ENCODE peak calls at places on chromosomes 16 and 17, in six cellular contexts. X is coronary artery, M is HCT116, Z is tibial nerve, W is A549, R is WERI-Rb-1. A is an unnamed sample.

GRCh38 chr17:49775546-49776260 is 11.8 kb upstream of the FAM117A start:
- DNase-seq in X (no peak), M (no peak), Z (no peak), W (no peak), R (no peak), A (no peak)

GRCh38 chr17:15023589-15023988 is 241.5 kb downstream of the PMP22 start:
- DNase-seq in X (no peak), M (no peak), Z (no peak), W (no peak), R (no peak), A (no peak)

GRCh38 chr17:1222321-1222720 is 42.5 kb upstream of the ABR start:
- DNase-seq in X (no peak), M (no peak), Z (no peak), W (no peak), R (no peak), A (no peak)

GRCh38 chr17:77480509-77481215 is 339.9 kb downstream of the SEC14L1 start:
- DNase-seq in X (no peak), M (no peak), Z (no peak), W (no peak), R (no peak), A (no peak)

GRCh38 chr16:1150511-1150982 is 2.4 kb upstream of the CACNA1H start:
- DNase-seq in X (no peak), M (peak), Z (no peak), W (peak), R (no peak), A (peak)

GRCh38 chr17:28737770-28738679 is 5.8 kb upstream of the TRAF4 start:
- DNase-seq in X (no peak), M (no peak), Z (no peak), W (no peak), R (no peak), A (no peak)

GRCh38 chr17:59572301-59572924 is 7.0 kb downstream of the DHX40 start:
- DNase-seq in X (no peak), M (no peak), Z (no peak), W (no peak), R (no peak), A (peak)

GRCh38 chr17:12909511-12909910 is 108.3 kb downstream of the ELAC2 start:
- DNase-seq in X (no peak), M (no peak), Z (no peak), W (no peak), R (no peak), A (no peak)

GRCh38 chr16:30358577-30358936 is 3.4 kb upstream of the CD2BP2 start:
- DNase-seq in X (no peak), M (no peak), Z (no peak), W (no peak), R (no peak), A (no peak)

GRCh38 chr16:47578033-47578432 is 116.9 kb downstream of the PHKB start:
- DNase-seq in X (no peak), M (no peak), Z (no peak), W (no peak), R (no peak), A (no peak)

GRCh38 chr16:1706386-1707192 is 594 bp downstream of the MAPK8IP3 start:
- DNase-seq in X (no peak), M (no peak), Z (no peak), W (no peak), R (no peak), A (peak)

GRCh38 chr16:84119368-84119767 is 2.6 kb upstream of the MBTPS1 start:
- DNase-seq in X (no peak), M (no peak), Z (no peak), W (no peak), R (no peak), A (no peak)

GRCh38 chr17:12406623-12407228 is 259.0 kb upstream of the MYOCD start:
- DNase-seq in X (no peak), M (no peak), Z (no peak), W (no peak), R (no peak), A (no peak)

GRCh38 chr16:4947722-4948503 is 10.2 kb upstream of the SEC14L5 start:
- DNase-seq in X (no peak), M (no peak), Z (no peak), W (no peak), R (peak), A (no peak)

GRCh38 chr16:78220571-78220970 is 121.1 kb downstream of the WWOX start:
- DNase-seq in X (no peak), M (no peak), Z (no peak), W (no peak), R (no peak), A (no peak)

GRCh38 chr16:12063435-12063834 is 86.9 kb downstream of the SNX29 start:
- DNase-seq in X (no peak), M (no peak), Z (no peak), W (no peak), R (no peak), A (no peak)

GRCh38 chr17:14499976-14500375 is 199.1 kb downstream of the HS3ST3B1 start:
- DNase-seq in X (no peak), M (no peak), Z (no peak), W (no peak), R (peak), A (no peak)

GRCh38 chr16:13909872-13910303 is 10.1 kb upstream of the ERCC4 start:
- DNase-seq in X (peak), M (no peak), Z (no peak), W (peak), R (no peak), A (no peak)

GRCh38 chr17:65633146-65633881 is 71.9 kb upstream of the AXIN2 start:
- DNase-seq in X (no peak), M (no peak), Z (no peak), W (no peak), R (no peak), A (no peak)

GRCh38 chr17:57465551-57465950 is 209.2 kb downstream of the MSI2 start:
- DNase-seq in X (no peak), M (no peak), Z (no peak), W (no peak), R (no peak), A (no peak)

GRCh38 chr17:58956997-58957724 is 149.5 kb downstream of the TRIM37 start:
- DNase-seq in X (no peak), M (peak), Z (no peak), W (peak), R (no peak), A (peak)

GRCh38 chr16:4656695-4657686 is 32.4 kb downstream of the MGRN1 start:
- DNase-seq in X (peak), M (no peak), Z (no peak), W (no peak), R (no peak), A (no peak)

GRCh38 chr17:79612468-79613194 is 1.8 kb upstream of the RBFOX3 start:
- DNase-seq in X (no peak), M (peak), Z (no peak), W (peak), R (peak), A (peak)

GRCh38 chr17:76535788-76536510 is 1.6 kb downstream of the CYGB start:
- DNase-seq in X (peak), M (no peak), Z (no peak), W (no peak), R (no peak), A (no peak)

GRCh38 chr17:75771334-75772281 is 6.6 kb upstream of the GALK1 start:
- DNase-seq in X (peak), M (no peak), Z (no peak), W (no peak), R (no peak), A (no peak)

GRCh38 chr16:68756250-68757051 is 19.4 kb downstream of the CDH1 start:
- DNase-seq in X (no peak), M (peak), Z (no peak), W (peak), R (no peak), A (no peak)

GRCh38 chr16:56362057-56362655 is 63.2 kb downstream of the AMFR start:
- DNase-seq in X (no peak), M (no peak), Z (no peak), W (no peak), R (no peak), A (no peak)

GRCh38 chr16:54867302-54867832 is 63.3 kb upstream of the IRX5 start:
- DNase-seq in X (no peak), M (no peak), Z (no peak), W (no peak), R (no peak), A (no peak)

GRCh38 chr17:55852734-55853133 is 101.9 kb downstream of the PCTP start:
- DNase-seq in X (no peak), M (no peak), Z (no peak), W (no peak), R (peak), A (peak)

GRCh38 chr17:7002288-7003047 is 6.6 kb downstream of the ALOX12 start:
- DNase-seq in X (no peak), M (no peak), Z (no peak), W (no peak), R (no peak), A (no peak)

GRCh38 chr16:1929578-1930337 is 11.5 kb upstream of the HS3ST6 start:
- DNase-seq in X (peak), M (no peak), Z (peak), W (peak), R (peak), A (peak)

GRCh38 chr16:27426423-27427408 is 24.7 kb downstream of the IL21R start:
- DNase-seq in X (peak), M (peak), Z (peak), W (peak), R (no peak), A (peak)

GRCh38 chr17:79667746-79668145 is 56.9 kb upstream of the RBFOX3 start:
- DNase-seq in X (peak), M (no peak), Z (no peak), W (no peak), R (peak), A (no peak)

GRCh38 chr16:71572497-71573116 is 4.3 kb downstream of the TAT start:
- DNase-seq in X (no peak), M (no peak), Z (no peak), W (peak), R (no peak), A (no peak)

GRCh38 chr16:86252596-86252995 is 257.7 kb upstream of the FOXF1 start:
- DNase-seq in X (no peak), M (peak), Z (no peak), W (peak), R (peak), A (peak)

GRCh38 chr17:57097832-57098421 is 12.9 kb downstream of the AKAP1 start:
- DNase-seq in X (no peak), M (no peak), Z (no peak), W (no peak), R (no peak), A (no peak)

GRCh38 chr17:1736348-1737281 is 6.1 kb upstream of the SERPINF2 start:
- DNase-seq in X (no peak), M (no peak), Z (peak), W (peak), R (peak), A (peak)

GRCh38 chr17:76121932-76122383 is 18.4 kb upstream of the EXOC7 start:
- DNase-seq in X (no peak), M (no peak), Z (no peak), W (no peak), R (no peak), A (no peak)

DNA sequence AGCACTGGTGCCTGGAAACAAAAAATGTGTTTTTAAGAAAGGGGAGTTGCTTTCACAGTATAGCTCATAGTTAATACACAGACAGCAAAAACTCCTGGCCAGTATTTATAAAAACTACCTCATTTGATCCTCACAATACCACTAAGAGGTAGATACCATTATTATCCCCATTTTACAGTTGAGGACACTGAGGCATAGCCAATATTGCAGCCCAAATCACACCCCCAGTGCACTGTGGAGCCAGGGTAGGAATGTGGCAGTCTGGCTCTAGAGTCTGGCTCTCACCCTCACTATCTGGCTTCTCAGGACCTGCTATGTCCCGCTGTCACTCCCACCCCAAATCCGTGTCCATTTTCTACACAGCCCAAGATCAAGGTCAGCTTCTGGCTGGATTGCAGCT is 2.6 kb downstream of the ARHGAP23 start:
- DNase-seq in X (no peak), M (no peak), Z (no peak), W (no peak), R (no peak), A (no peak)
- H3K27ac ChIP-seq in X (peak), M (no peak), Z (peak), W (peak), R (no peak), A (no peak)

DNA sequence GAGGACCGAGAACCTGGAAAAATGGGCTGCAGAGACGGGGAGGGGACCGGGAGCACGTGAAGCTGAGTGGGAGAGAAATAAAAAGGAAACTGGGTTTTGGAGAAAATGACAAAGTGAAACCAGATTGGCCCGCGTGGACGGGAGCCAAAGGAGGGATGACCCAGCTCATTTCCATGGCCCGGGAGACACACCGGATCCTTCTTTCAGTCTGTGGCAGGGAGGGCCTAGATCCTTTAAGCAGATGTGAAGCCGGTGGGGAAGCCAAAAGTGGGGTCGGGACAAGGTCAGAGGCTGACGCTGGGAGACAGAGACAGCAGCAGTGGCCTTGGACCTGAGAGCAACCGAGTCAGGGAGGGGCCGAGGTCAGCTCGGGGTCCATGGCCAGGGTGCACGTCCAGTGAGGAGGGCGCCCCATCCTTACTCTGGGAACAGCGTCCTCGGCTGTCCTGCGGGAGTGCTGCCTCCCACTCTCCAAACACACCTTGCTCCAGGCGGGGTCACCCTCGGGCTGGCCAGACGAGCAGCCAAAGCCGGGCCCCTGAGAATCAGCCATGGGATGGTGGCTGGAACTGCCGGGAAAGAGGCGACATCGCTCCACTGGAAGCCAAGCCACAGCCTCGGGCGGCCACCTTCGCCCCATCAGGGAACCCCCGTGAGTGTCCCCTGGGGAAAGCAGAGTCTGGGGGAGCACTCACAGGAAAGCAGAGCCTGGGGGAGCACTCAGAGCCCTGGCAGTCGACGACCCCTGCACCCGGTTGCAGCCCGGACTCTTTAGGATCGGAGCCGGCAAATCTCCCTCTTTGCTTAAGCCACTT is 17.3 kb downstream of the CA5A start:
- DNase-seq in X (no peak), M (no peak), Z (peak), W (no peak), R (no peak), A (no peak)
- H3K4me3 ChIP-seq in X (no peak), M (no peak), Z (peak), W (no peak), R (no peak), A (no peak)

DNA sequence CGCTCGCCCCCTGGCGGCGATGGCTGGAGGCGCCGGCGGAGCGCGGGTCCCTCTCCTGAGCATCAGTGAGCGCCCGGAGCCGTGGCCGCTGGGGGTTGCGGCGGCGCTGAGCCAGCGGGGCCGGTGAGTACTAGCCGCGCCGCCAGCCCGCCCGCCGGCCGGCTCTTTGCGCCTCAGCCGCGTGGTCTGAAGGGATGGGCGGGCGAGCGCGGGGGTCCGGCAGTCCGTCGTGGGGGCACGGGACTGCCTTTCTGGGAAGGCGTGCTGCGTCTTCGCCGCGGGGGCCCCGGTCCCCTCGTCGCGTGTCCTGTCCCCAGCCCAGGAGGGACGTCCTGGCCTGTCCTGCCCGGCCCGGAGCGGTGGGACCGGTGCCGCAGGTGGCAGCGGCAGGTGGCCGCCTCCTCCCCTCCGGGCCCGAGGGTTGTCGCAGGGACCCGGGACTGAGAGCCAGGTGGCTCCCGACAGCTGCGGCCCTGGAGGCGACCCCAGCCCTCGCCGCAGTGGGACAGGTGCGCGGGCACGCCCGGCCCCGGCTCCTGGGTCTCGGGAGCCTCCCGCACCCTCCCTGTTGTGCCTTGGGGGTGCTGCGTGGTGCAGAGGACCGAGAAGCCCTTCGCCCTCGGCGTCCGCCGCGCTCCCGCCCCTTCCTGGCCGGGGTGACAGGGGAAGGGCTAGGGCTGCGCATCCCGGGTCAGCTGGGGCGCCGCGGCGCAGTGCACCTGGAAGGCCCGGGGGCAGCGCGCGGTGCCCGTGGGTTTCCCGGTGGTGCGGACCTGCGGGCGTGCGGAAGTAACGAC is at the start of gene SPECC1:
- DNase-seq in X (peak), M (peak), Z (peak), W (peak), R (peak), A (peak)
- TF ChIP-seq CTCF in X (peak), M (peak), Z (peak), W (peak), R (peak), A (peak)

DNA sequence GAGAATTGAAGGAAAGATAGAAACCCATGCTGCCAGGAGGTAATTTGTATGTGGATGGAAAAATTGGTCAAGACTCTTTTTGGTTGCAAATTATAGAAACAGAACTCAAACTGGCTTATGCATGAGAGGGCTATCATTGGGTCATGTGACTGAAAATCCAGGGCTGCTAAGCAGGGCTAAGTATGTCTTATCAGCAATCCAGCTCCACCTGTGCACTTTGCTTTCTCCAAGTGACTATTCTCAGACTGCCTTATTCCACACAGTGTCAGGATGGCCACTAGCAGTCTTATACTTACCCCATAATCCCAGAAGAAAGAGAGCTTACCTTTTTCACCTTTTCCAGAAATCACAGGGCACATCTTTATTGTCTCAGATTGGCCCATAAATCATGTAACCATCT is 113.5 kb downstream of the CBLN1 start:
- DNase-seq in X (no peak), M (no peak), Z (no peak), W (no peak), R (peak), A (no peak)
- H3K27ac ChIP-seq in X (no peak), M (no peak), Z (no peak), W (no peak), R (no peak), A (no peak)

GRCh38 chr17:63592797-63593196 is 7.9 kb upstream of the TACO1 start:
- DNase-seq in X (no peak), M (no peak), Z (no peak), W (no peak), R (no peak), A (no peak)
- H3K4me3 ChIP-seq in X (no peak), M (no peak), Z (no peak), W (no peak), R (no peak), A (no peak)

GRCh38 chr17:82418001-82418986 is at the start of the genes HEXD and OGFOD3:
- DNase-seq in X (peak), M (peak), Z (peak), W (peak), R (peak), A (peak)

GRCh38 chr17:82415336-82415735 is 2.8 kb upstream of the HEXD start:
- DNase-seq in X (no peak), M (no peak), Z (no peak), W (no peak), R (no peak), A (no peak)

GRCh38 chr17:82415786-82416185 is 2.4 kb upstream of the HEXD start:
- DNase-seq in X (no peak), M (no peak), Z (no peak), W (no peak), R (peak), A (no peak)

GRCh38 chr17:82416264-82416663 is 1.9 kb upstream of the HEXD start:
- DNase-seq in X (no peak), M (no peak), Z (no peak), W (no peak), R (no peak), A (no peak)

GRCh38 chr17:82416771-82417170 is 1.4 kb upstream of the HEXD start:
- DNase-seq in X (no peak), M (no peak), Z (no peak), W (peak), R (no peak), A (no peak)
- TF ChIP-seq CTCF in X (no peak), M (no peak), Z (no peak), W (no peak), R (no peak), A (peak)

GRCh38 chr17:42673885-42674754 is 2.7 kb downstream of the PLEKHH3 start:
- DNase-seq in X (no peak), M (no peak), Z (no peak), W (peak), R (peak), A (peak)

GRCh38 chr17:42670199-42670924 is 6.4 kb downstream of the PLEKHH3 start:
- DNase-seq in X (no peak), M (no peak), Z (no peak), W (no peak), R (no peak), A (no peak)

GRCh38 chr17:42670925-42671657 is 5.7 kb downstream of the PLEKHH3 start:
- DNase-seq in X (no peak), M (no peak), Z (no peak), W (no peak), R (no peak), A (no peak)

GRCh38 chr17:42673266-42673884 is 3.4 kb downstream of the PLEKHH3 start:
- DNase-seq in X (no peak), M (no peak), Z (no peak), W (no peak), R (no peak), A (no peak)

DNA sequence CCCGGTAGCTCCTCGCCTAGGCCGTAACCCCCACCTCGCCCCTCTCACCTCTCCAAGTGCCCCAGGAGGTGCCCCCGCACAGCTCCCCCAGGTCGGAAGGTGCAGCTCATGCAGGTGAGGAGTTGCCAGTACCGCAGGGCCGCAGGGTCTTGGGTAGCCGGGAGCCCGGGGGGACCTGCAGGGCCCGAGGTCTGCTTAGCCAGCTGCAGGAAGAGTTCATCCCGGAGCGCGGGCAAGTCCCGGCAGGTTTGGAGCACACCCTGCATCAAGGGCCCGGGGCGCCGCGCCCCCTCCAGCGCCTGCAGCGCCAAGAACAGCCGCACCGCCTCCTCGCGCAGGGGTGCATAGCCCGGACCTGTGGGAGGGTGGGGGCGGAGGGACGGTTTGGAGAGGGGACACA is 4.8 kb downstream of the PLEKHH3 start:
- DNase-seq in X (no peak), M (no peak), Z (no peak), W (no peak), R (peak), A (no peak)
- H3K27ac ChIP-seq in X (no peak), M (no peak), Z (peak), W (peak), R (peak), A (no peak)

A was measured in A673.